ENCODE peak calls at places on chromosomes 12 and 14, in seven cellular contexts. One of them, this sample, is unnamed.

GRCh38 chr12:25493682-25494081 is 59.4 kb downstream of the LMNTD1 start:
- DNase-seq in heart right ventricle: no peak
- DNase-seq in CD8-positive, alpha-beta T cell: no peak
- DNase-seq in A549: no peak
- DNase-seq in astrocyte of the spinal cord: no peak
- DNase-seq in choroid plexus epithelial cell: no peak
- DNase-seq in AG10803: no peak
- DNase-seq in this sample: no peak

GRCh38 chr12:51160814-51161459 is 12.0 kb downstream of the TFCP2 start:
- DNase-seq in CD8-positive, alpha-beta T cell: no peak
- DNase-seq in astrocyte of the spinal cord: no peak
- DNase-seq in AG10803: peak; percentile 53
- DNase-seq in heart right ventricle: no peak
- DNase-seq in choroid plexus epithelial cell: peak; percentile 63
- DNase-seq in A549: peak; percentile 17
- DNase-seq in this sample: no peak

GRCh38 chr14:54420478-54421116 is 20.6 kb downstream of the CNIH1 start:
- DNase-seq in choroid plexus epithelial cell: peak; percentile 81
- DNase-seq in AG10803: peak; percentile 51
- DNase-seq in CD8-positive, alpha-beta T cell: no peak
- DNase-seq in astrocyte of the spinal cord: peak; percentile 64
- DNase-seq in heart right ventricle: no peak
- DNase-seq in A549: peak; percentile 53
- DNase-seq in this sample: no peak

GRCh38 chr12:82687020-82687951 is 580 bp downstream of the TMTC2 start:
- DNase-seq in CD8-positive, alpha-beta T cell: peak; percentile 47
- DNase-seq in AG10803: peak; percentile 9
- DNase-seq in A549: peak; percentile 54
- DNase-seq in heart right ventricle: peak; percentile 33
- DNase-seq in choroid plexus epithelial cell: peak; percentile 52
- DNase-seq in astrocyte of the spinal cord: peak; percentile 28
- DNase-seq in this sample: peak; percentile 74

GRCh38 chr14:72792051-72792788 is 101.7 kb downstream of the DPF3 start:
- DNase-seq in A549: no peak
- DNase-seq in heart right ventricle: peak; percentile 68
- DNase-seq in choroid plexus epithelial cell: peak; percentile 19
- DNase-seq in astrocyte of the spinal cord: no peak
- DNase-seq in AG10803: no peak
- DNase-seq in CD8-positive, alpha-beta T cell: no peak
- DNase-seq in this sample: peak; percentile 80

GRCh38 chr14:23056956-23057756 is at the start of gene CDH24:
- DNase-seq in heart right ventricle: peak; percentile 76
- DNase-seq in choroid plexus epithelial cell: peak; percentile 72
- DNase-seq in A549: peak; percentile 58
- DNase-seq in AG10803: peak; percentile 55
- DNase-seq in CD8-positive, alpha-beta T cell: peak; percentile 62
- DNase-seq in astrocyte of the spinal cord: peak; percentile 68
- DNase-seq in this sample: peak; percentile 81

GRCh38 chr12:15599266-15600037 is 189.7 kb downstream of the EPS8 start:
- DNase-seq in choroid plexus epithelial cell: peak; percentile 97
- DNase-seq in astrocyte of the spinal cord: peak; percentile 88
- DNase-seq in CD8-positive, alpha-beta T cell: no peak
- DNase-seq in heart right ventricle: no peak
- DNase-seq in A549: peak; percentile 14
- DNase-seq in AG10803: peak; percentile 77
- DNase-seq in this sample: no peak

GRCh38 chr12:18578191-18578590 is 159.6 kb downstream of the PLCZ1 start:
- DNase-seq in A549: no peak
- DNase-seq in AG10803: peak; percentile 58
- DNase-seq in heart right ventricle: no peak
- DNase-seq in choroid plexus epithelial cell: peak; percentile 39
- DNase-seq in CD8-positive, alpha-beta T cell: no peak
- DNase-seq in astrocyte of the spinal cord: no peak
- DNase-seq in this sample: no peak

GRCh38 chr14:60648169-60648933 is 926 bp downstream of the SIX1 start:
- DNase-seq in choroid plexus epithelial cell: peak; percentile 41
- DNase-seq in A549: peak; percentile 41
- DNase-seq in AG10803: peak; percentile 18
- DNase-seq in CD8-positive, alpha-beta T cell: no peak
- DNase-seq in astrocyte of the spinal cord: peak; percentile 38
- DNase-seq in heart right ventricle: no peak
- DNase-seq in this sample: no peak

GRCh38 chr12:104219361-104219892 is 3.8 kb downstream of the TXNRD1 start:
- DNase-seq in astrocyte of the spinal cord: peak; percentile 90
- DNase-seq in AG10803: peak; percentile 99
- DNase-seq in choroid plexus epithelial cell: peak; percentile 98
- DNase-seq in CD8-positive, alpha-beta T cell: no peak
- DNase-seq in heart right ventricle: no peak
- DNase-seq in A549: peak; percentile 99
- DNase-seq in this sample: no peak

GRCh38 chr12:130571734-130572133 is 144.4 kb downstream of the RIMBP2 start:
- DNase-seq in heart right ventricle: no peak
- DNase-seq in astrocyte of the spinal cord: no peak
- DNase-seq in CD8-positive, alpha-beta T cell: no peak
- DNase-seq in AG10803: no peak
- DNase-seq in choroid plexus epithelial cell: no peak
- DNase-seq in A549: no peak
- DNase-seq in this sample: no peak

GRCh38 chr14:90301580-90302181 is 30.1 kb downstream of the NRDE2 start:
- DNase-seq in choroid plexus epithelial cell: peak; percentile 89
- DNase-seq in AG10803: peak; percentile 69
- DNase-seq in astrocyte of the spinal cord: peak; percentile 67
- DNase-seq in CD8-positive, alpha-beta T cell: no peak
- DNase-seq in A549: peak; percentile 62
- DNase-seq in heart right ventricle: no peak
- DNase-seq in this sample: no peak

GRCh38 chr12:6903712-6904111 is 910 bp upstream of the LRRC23 start:
- DNase-seq in heart right ventricle: no peak
- DNase-seq in A549: no peak
- DNase-seq in choroid plexus epithelial cell: no peak
- DNase-seq in AG10803: no peak
- DNase-seq in astrocyte of the spinal cord: no peak
- DNase-seq in CD8-positive, alpha-beta T cell: no peak
- DNase-seq in this sample: no peak

GRCh38 chr12:53097207-53097563 is 282 bp upstream of the IGFBP6 start:
- DNase-seq in A549: no peak
- DNase-seq in CD8-positive, alpha-beta T cell: no peak
- DNase-seq in heart right ventricle: no peak
- DNase-seq in AG10803: peak; percentile 40
- DNase-seq in astrocyte of the spinal cord: peak; percentile 24
- DNase-seq in choroid plexus epithelial cell: peak; percentile 10
- DNase-seq in this sample: no peak

GRCh38 chr14:85087201-85087600 is 442.7 kb upstream of the FLRT2 start:
- DNase-seq in astrocyte of the spinal cord: no peak
- DNase-seq in choroid plexus epithelial cell: peak; percentile 21
- DNase-seq in heart right ventricle: no peak
- DNase-seq in A549: no peak
- DNase-seq in CD8-positive, alpha-beta T cell: no peak
- DNase-seq in AG10803: peak; percentile 20
- DNase-seq in this sample: no peak

GRCh38 chr12:108696111-108696995 is 35.0 kb downstream of the CORO1C start:
- DNase-seq in A549: no peak
- DNase-seq in CD8-positive, alpha-beta T cell: no peak
- DNase-seq in AG10803: peak; percentile 99
- DNase-seq in astrocyte of the spinal cord: peak; percentile 99
- DNase-seq in choroid plexus epithelial cell: peak; percentile 97
- DNase-seq in heart right ventricle: no peak
- DNase-seq in this sample: no peak

GRCh38 chr14:24943024-24943423 is 106.9 kb downstream of the STXBP6 start:
- DNase-seq in choroid plexus epithelial cell: no peak
- DNase-seq in astrocyte of the spinal cord: no peak
- DNase-seq in heart right ventricle: peak; percentile 12
- DNase-seq in A549: no peak
- DNase-seq in AG10803: peak; percentile 89
- DNase-seq in CD8-positive, alpha-beta T cell: no peak
- DNase-seq in this sample: no peak

GRCh38 chr14:77660754-77661153 is 44.3 kb upstream of the SPTLC2 start:
- DNase-seq in astrocyte of the spinal cord: peak; percentile 11
- DNase-seq in CD8-positive, alpha-beta T cell: no peak
- DNase-seq in A549: no peak
- DNase-seq in choroid plexus epithelial cell: no peak
- DNase-seq in AG10803: no peak
- DNase-seq in heart right ventricle: no peak
- DNase-seq in this sample: no peak

GRCh38 chr12:49055978-49056754 is 4.4 kb downstream of the KMT2D start:
- DNase-seq in AG10803: peak; percentile 82
- DNase-seq in choroid plexus epithelial cell: peak; percentile 91
- DNase-seq in CD8-positive, alpha-beta T cell: peak; percentile 29
- DNase-seq in A549: peak; percentile 83
- DNase-seq in astrocyte of the spinal cord: peak; percentile 65
- DNase-seq in heart right ventricle: no peak
- DNase-seq in this sample: no peak

GRCh38 chr12:28780096-28780495 is 369.0 kb upstream of the FAR2 start:
- DNase-seq in astrocyte of the spinal cord: peak; percentile 64
- DNase-seq in heart right ventricle: no peak
- DNase-seq in choroid plexus epithelial cell: peak; percentile 86
- DNase-seq in CD8-positive, alpha-beta T cell: no peak
- DNase-seq in AG10803: peak; percentile 54
- DNase-seq in A549: peak; percentile 88
- DNase-seq in this sample: no peak

GRCh38 chr12:119684730-119685129 is 16.8 kb downstream of the PRKAB1 start:
- DNase-seq in A549: no peak
- DNase-seq in astrocyte of the spinal cord: no peak
- DNase-seq in heart right ventricle: no peak
- DNase-seq in CD8-positive, alpha-beta T cell: no peak
- DNase-seq in choroid plexus epithelial cell: peak; percentile 16
- DNase-seq in AG10803: peak; percentile 59
- DNase-seq in this sample: no peak

GRCh38 chr12:14950982-14951746 is 10.2 kb downstream of the ARHGDIB start:
- DNase-seq in heart right ventricle: no peak
- DNase-seq in astrocyte of the spinal cord: no peak
- DNase-seq in AG10803: no peak
- DNase-seq in A549: no peak
- DNase-seq in choroid plexus epithelial cell: peak; percentile 37
- DNase-seq in CD8-positive, alpha-beta T cell: no peak
- DNase-seq in this sample: no peak

GRCh38 chr12:121811434-121812319 is 7.9 kb downstream of the SETD1B start:
- DNase-seq in heart right ventricle: peak; percentile 79
- DNase-seq in A549: peak; percentile 72
- DNase-seq in choroid plexus epithelial cell: peak; percentile 72
- DNase-seq in CD8-positive, alpha-beta T cell: peak; percentile 52
- DNase-seq in astrocyte of the spinal cord: peak; percentile 71
- DNase-seq in AG10803: peak; percentile 57
- DNase-seq in this sample: peak; percentile 92

GRCh38 chr14:100278702-100279101 is 27.5 kb downstream of the SLC25A29 start:
- DNase-seq in CD8-positive, alpha-beta T cell: no peak
- DNase-seq in heart right ventricle: no peak
- DNase-seq in astrocyte of the spinal cord: peak; percentile 67
- DNase-seq in A549: no peak
- DNase-seq in AG10803: peak; percentile 76
- DNase-seq in choroid plexus epithelial cell: peak; percentile 85
- DNase-seq in this sample: no peak

DNA sequence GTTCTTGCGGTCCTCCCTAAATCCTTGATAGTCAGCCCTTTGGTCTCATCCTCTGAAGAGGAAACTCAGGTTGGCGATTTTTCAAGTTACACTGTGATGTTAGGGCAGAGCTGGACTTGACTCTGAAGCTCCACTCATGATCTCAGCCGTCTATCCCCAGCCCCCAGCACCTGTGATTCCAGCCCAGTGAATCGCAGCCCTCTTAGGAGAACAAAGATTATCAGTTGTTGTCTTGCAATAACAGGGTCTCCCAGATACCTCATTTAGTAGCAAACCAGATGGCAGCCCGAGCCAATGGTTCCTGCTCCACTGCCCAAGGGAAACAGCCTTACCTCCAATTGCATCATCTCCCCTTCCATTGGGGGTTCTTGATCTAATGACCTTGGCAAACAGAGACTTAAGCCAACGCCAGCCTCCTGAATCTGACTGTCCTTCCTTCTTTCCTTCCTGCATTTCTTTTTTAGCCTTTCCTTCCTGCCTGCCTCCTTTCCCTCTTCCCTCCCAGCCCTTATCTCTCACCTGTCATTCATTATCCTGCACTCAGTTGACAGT is 371.2 kb downstream of the BCL11B start:
- DNase-seq in heart right ventricle: no peak
- DNase-seq in choroid plexus epithelial cell: no peak
- DNase-seq in A549: no peak
- DNase-seq in astrocyte of the spinal cord: no peak
- DNase-seq in CD8-positive, alpha-beta T cell: no peak
- DNase-seq in AG10803: peak; percentile 3
- DNase-seq in this sample: no peak
- H3K4me3 ChIP-seq in heart right ventricle: no peak overlapping the region
- H3K4me3 ChIP-seq in choroid plexus epithelial cell: no peak overlapping the region
- H3K4me3 ChIP-seq in A549: no peak overlapping the region
- H3K4me3 ChIP-seq in astrocyte of the spinal cord: no peak overlapping the region
- H3K4me3 ChIP-seq in CD8-positive, alpha-beta T cell: no peak overlapping the region
- H3K4me3 ChIP-seq in AG10803: no peak overlapping the region
- H3K4me3 ChIP-seq in this sample: no peak overlapping the region

GRCh38 chr14:52695481-52696091 is at the start of gene ERO1A:
- DNase-seq in CD8-positive, alpha-beta T cell: peak; percentile 55
- DNase-seq in choroid plexus epithelial cell: peak; percentile 82
- DNase-seq in astrocyte of the spinal cord: peak; percentile 88
- DNase-seq in AG10803: peak; percentile 80
- DNase-seq in A549: peak; percentile 85
- DNase-seq in heart right ventricle: peak; percentile 87
- DNase-seq in this sample: peak; percentile 93
- H3K4me3 ChIP-seq in CD8-positive, alpha-beta T cell: peak within 1 kb of the TSS; percentile 89
- H3K4me3 ChIP-seq in choroid plexus epithelial cell: peak within 1 kb of the TSS; percentile 95
- H3K4me3 ChIP-seq in astrocyte of the spinal cord: peak within 1 kb of the TSS; percentile 87
- H3K4me3 ChIP-seq in AG10803: peak within 1 kb of the TSS; percentile 86
- H3K4me3 ChIP-seq in A549: peak within 1 kb of the TSS; percentile 89
- H3K4me3 ChIP-seq in heart right ventricle: peak within 1 kb of the TSS; percentile 93
- H3K4me3 ChIP-seq in this sample: peak within 1 kb of the TSS; percentile 67

DNA sequence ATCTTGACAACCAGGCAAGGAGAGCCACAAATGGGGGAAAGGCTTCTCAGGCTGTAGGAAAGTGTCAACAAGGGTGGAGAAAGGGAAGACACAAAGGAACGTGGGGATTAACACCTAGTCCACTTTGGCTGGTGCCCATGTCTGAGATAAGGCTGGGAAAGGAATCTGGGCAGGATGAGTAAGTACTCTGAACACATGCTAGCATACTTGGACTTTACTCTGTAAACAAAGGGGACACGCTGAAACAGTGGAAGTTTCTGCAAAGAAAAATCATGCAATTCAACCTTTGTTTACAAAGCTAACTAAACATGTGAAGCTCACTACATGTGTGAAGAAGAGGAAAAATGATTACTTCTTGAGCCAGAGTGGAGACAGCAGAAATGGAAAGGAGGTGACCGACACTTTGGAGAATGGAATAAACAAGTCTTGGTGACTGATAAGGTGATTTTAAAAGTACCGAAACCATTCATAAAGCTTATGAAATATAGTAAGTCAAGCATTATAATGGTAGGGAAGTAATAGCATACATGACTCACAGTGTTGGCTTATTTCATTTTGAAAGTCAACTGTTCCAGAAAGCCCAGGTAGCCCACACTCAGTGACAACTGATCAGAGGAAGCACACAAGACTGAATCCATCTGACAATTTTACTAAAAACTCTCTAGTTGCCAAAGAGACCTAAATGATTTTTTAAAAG is 13.2 kb downstream of the CPNE8 start:
- DNase-seq in choroid plexus epithelial cell: peak; percentile 15
- DNase-seq in astrocyte of the spinal cord: no peak
- DNase-seq in AG10803: peak; percentile 27
- DNase-seq in heart right ventricle: no peak
- DNase-seq in A549: peak; percentile 96
- DNase-seq in CD8-positive, alpha-beta T cell: no peak
- DNase-seq in this sample: no peak
- H3K4me3 ChIP-seq in choroid plexus epithelial cell: no peak overlapping the region
- H3K4me3 ChIP-seq in astrocyte of the spinal cord: no peak overlapping the region
- H3K4me3 ChIP-seq in AG10803: no peak overlapping the region
- H3K4me3 ChIP-seq in heart right ventricle: no peak overlapping the region
- H3K4me3 ChIP-seq in A549: peak overlapping the region; percentile 9
- H3K4me3 ChIP-seq in CD8-positive, alpha-beta T cell: no peak overlapping the region
- H3K4me3 ChIP-seq in this sample: no peak overlapping the region

GRCh38 chr14:32657081-32657480 is 281.6 kb upstream of the NPAS3 start:
- DNase-seq in choroid plexus epithelial cell: peak; percentile 88
- DNase-seq in CD8-positive, alpha-beta T cell: no peak
- DNase-seq in A549: peak; percentile 61
- DNase-seq in AG10803: peak; percentile 68
- DNase-seq in astrocyte of the spinal cord: peak; percentile 81
- DNase-seq in heart right ventricle: no peak
- DNase-seq in this sample: peak; percentile 65
- H3K4me3 ChIP-seq in choroid plexus epithelial cell: no peak overlapping the region
- H3K4me3 ChIP-seq in CD8-positive, alpha-beta T cell: no peak overlapping the region
- H3K4me3 ChIP-seq in A549: no peak overlapping the region
- H3K4me3 ChIP-seq in AG10803: no peak overlapping the region
- H3K4me3 ChIP-seq in astrocyte of the spinal cord: no peak overlapping the region
- H3K4me3 ChIP-seq in heart right ventricle: no peak overlapping the region
- H3K4me3 ChIP-seq in this sample: no peak overlapping the region